ENCODE peak calls at places on chromosomes 11 and 22, in four cellular contexts. B, K, D and P are unnamed samples.
A peak's percentile ranks its signal among the peaks of the same experiment; 100 is the strongest.

GRCh38 chr11:62974848-62975522 is 9.8 kb downstream of the SLC22A6 start:
- DNase-seq in K (peak; percentile 14), B (peak; percentile 72), D (peak; percentile 3), P (peak; percentile 32)

GRCh38 chr11:1163911-1164735 is 6.4 kb downstream of the MUC5AC start:
- DNase-seq in B (peak; percentile 41), D (no peak), K (no peak), P (no peak)

GRCh38 chr22:32858121-32858703 is 56.7 kb downstream of the TIMP3 start:
- DNase-seq in D (no peak), B (no peak), K (no peak), P (peak; percentile 13)

GRCh38 chr22:26967282-26967681 is 309.9 kb downstream of the MIAT start:
- DNase-seq in D (no peak), B (no peak), K (no peak), P (no peak)

GRCh38 chr22:48719978-48720661 is 1107.6 kb downstream of the BRD1 start:
- DNase-seq in B (no peak), D (no peak), K (no peak), P (no peak)

GRCh38 chr11:16607675-16608644 is 130.5 kb upstream of the C11orf58 start:
- DNase-seq in K (peak; percentile 65), D (no peak), B (peak; percentile 40), P (no peak)

GRCh38 chr11:9099617-9100016 is 8.2 kb upstream of the SCUBE2 start:
- DNase-seq in B (no peak), K (no peak), D (no peak), P (no peak)

GRCh38 chr22:36201630-36202312 is at the start of gene APOL4:
- DNase-seq in D (no peak), B (no peak), K (no peak), P (peak; percentile 35)

GRCh38 chr22:43883012-43883661 is 8.7 kb downstream of the PNPLA5 start:
- DNase-seq in K (peak; percentile 66), B (peak; percentile 65), D (peak; percentile 46), P (peak; percentile 81)

GRCh38 chr11:73981051-73981805 is 1.4 kb downstream of the UCP2 start:
- DNase-seq in B (peak; percentile 7), D (no peak), K (no peak), P (no peak)

GRCh38 chr11:48210052-48210451 is 6.6 kb upstream of the OR4B1 start:
- DNase-seq in K (no peak), D (no peak), B (no peak), P (peak; percentile 40)

GRCh38 chr11:63602296-63602695 is 11.9 kb downstream of the PLAAT3 start:
- DNase-seq in D (no peak), K (no peak), B (no peak), P (peak; percentile 41)

GRCh38 chr11:111272420-111272819 is 25.9 kb upstream of the POU2AF3 start:
- DNase-seq in B (no peak), K (no peak), D (no peak), P (no peak)

GRCh38 chr11:72231396-72232259 is 7.1 kb downstream of the INPPL1 start:
- DNase-seq in D (no peak), B (no peak), K (no peak), P (no peak)

GRCh38 chr11:77598195-77598594 is 8.4 kb downstream of the AQP11 start:
- DNase-seq in D (no peak), K (no peak), B (no peak), P (no peak)

GRCh38 chr11:12846766-12847615 is 162.1 kb upstream of the RASSF10 start:
- DNase-seq in B (no peak), D (no peak), K (no peak), P (no peak)

GRCh38 chr22:50048836-50049235 is 9.3 kb downstream of the TTLL8 start:
- DNase-seq in B (no peak), D (no peak), K (no peak), P (no peak)

GRCh38 chr11:64318694-64319420 is 936 bp downstream of the PRDX5 start:
- DNase-seq in K (no peak), B (no peak), D (no peak), P (no peak)

GRCh38 chr22:37412445-37413250 is 14.6 kb downstream of the ELFN2 start:
- DNase-seq in D (no peak), B (no peak), K (no peak), P (no peak)

GRCh38 chr11:65183201-65183891 is 1.6 kb downstream of the CAPN1 start:
- DNase-seq in B (no peak), K (no peak), D (no peak), P (no peak)

GRCh38 chr11:128521697-128522062 is 65.7 kb downstream of the ETS1 start:
- DNase-seq in B (no peak), K (no peak), D (no peak), P (peak; percentile 43)

GRCh38 chr11:12189543-12190235 is 79.3 kb downstream of the MICAL2 start:
- DNase-seq in K (no peak), B (peak; percentile 50), D (no peak), P (no peak)

GRCh38 chr22:30216710-30217109 is 29.8 kb downstream of the LIF start:
- DNase-seq in D (no peak), K (no peak), B (no peak), P (no peak)

GRCh38 chr11:50188040-50188439 is 155.4 kb downstream of the OR4C45 start:
- DNase-seq in D (no peak), B (no peak), K (no peak), P (no peak)

GRCh38 chr11:86360775-86361395 is 13.8 kb upstream of the CCDC81 start:
- DNase-seq in K (peak; percentile 22), B (no peak), D (no peak), P (peak; percentile 69)

GRCh38 chr22:37560682-37561208 is 465 bp downstream of the CDC42EP1 start:
- DNase-seq in D (no peak), B (no peak), K (no peak), P (peak; percentile 67)

GRCh38 chr22:43390166-43390565 is 21.6 kb upstream of the MPPED1 start:
- DNase-seq in B (no peak), K (no peak), D (no peak), P (no peak)

GRCh38 chr11:131370090-131370751 is at the start of gene NTM:
- DNase-seq in D (no peak), B (no peak), K (peak; percentile 20), P (peak; percentile 17)

GRCh38 chr11:62464655-62465054 is 45.8 kb downstream of the SCGB1A1 start:
- DNase-seq in D (no peak), K (no peak), B (no peak), P (no peak)

GRCh38 chr11:70882716-70883085 is 369.7 kb downstream of the SHANK2 start:
- DNase-seq in D (no peak), B (no peak), K (no peak), P (no peak)

GRCh38 chr11:23063261-23063660 is 203.0 kb upstream of the CCDC179 start:
- DNase-seq in B (no peak), K (no peak), D (no peak), P (no peak)

GRCh38 chr22:27723150-27723549 is 78.4 kb downstream of the MN1 start:
- DNase-seq in D (no peak), K (no peak), B (no peak), P (peak; percentile 24)

GRCh38 chr11:13028322-13028721 is 19.2 kb downstream of the RASSF10 start:
- DNase-seq in B (no peak), D (no peak), K (no peak), P (no peak)